ENCODE peak calls at places on chromosomes 4 and X, in six cellular contexts. B is choroid plexus epithelial cell, K is astrocyte of the spinal cord, F is pancreas, E is lower lobe of right lung, M is cardiac muscle cell. H is an unnamed sample.

GRCh38 chr4:112847781-112848180 is 201.7 kb upstream of the ANK2 start:
- DNase-seq in F (no peak), M (no peak), K (no peak), B (no peak), E (no peak), H (no peak)

GRCh38 chr4:178027796-178028195 is 585.6 kb upstream of the AGA start:
- DNase-seq in M (no peak), B (no peak), E (no peak), K (no peak), F (no peak), H (no peak)

GRCh38 chr4:36283912-36284465 is 2.6 kb downstream of the DTHD1 start:
- DNase-seq in F (no peak), B (no peak), M (no peak), K (no peak), E (no peak), H (no peak)

GRCh38 chrX:136219893-136220292 is 31.3 kb downstream of the MAP7D3 start:
- DNase-seq in F (no peak), M (no peak), K (no peak), E (no peak), B (no peak), H (no peak)

GRCh38 chrX:24659646-24660045 is 12.5 kb upstream of the PCYT1B start:
- DNase-seq in E (no peak), B (no peak), M (no peak), K (no peak), F (no peak), H (no peak)

GRCh38 chrX:153883163-153883843 is 2.7 kb downstream of the L1CAM start:
- DNase-seq in B (no peak), F (no peak), M (no peak), E (no peak), K (no peak), H (no peak)

GRCh38 chr4:2083116-2083825 is 24.1 kb downstream of the NAT8L start:
- DNase-seq in B (no peak), F (no peak), K (no peak), M (no peak), E (no peak), H (no peak)

GRCh38 chr4:78732332-78733104 is 43.6 kb upstream of the BMP2K start:
- DNase-seq in E (no peak), F (no peak), B (no peak), M (no peak), K (no peak), H (no peak)

GRCh38 chr4:38150766-38151165 is 190.6 kb downstream of the PTTG2 start:
- DNase-seq in M (peak), B (peak), F (no peak), E (no peak), K (no peak), H (no peak)

GRCh38 chr4:187478292-187479205 is 517.0 kb upstream of the ZFP42 start:
- DNase-seq in E (no peak), B (peak), K (peak), M (peak), F (no peak), H (no peak)

GRCh38 chr4:37762294-37763163 is 64.0 kb upstream of the PGM2 start:
- DNase-seq in E (no peak), B (peak), F (no peak), K (no peak), M (peak), H (peak)

GRCh38 chr4:6241062-6241845 is 28.4 kb upstream of the WFS1 start:
- DNase-seq in F (no peak), M (no peak), E (peak), K (no peak), B (no peak), H (no peak)

GRCh38 chr4:86544313-86544966 is 49.7 kb upstream of the PTPN13 start:
- DNase-seq in M (no peak), B (no peak), E (no peak), K (no peak), F (no peak), H (no peak)

GRCh38 chr4:53777244-53777984 is 186.1 kb upstream of the LNX1 start:
- DNase-seq in B (peak), F (no peak), E (no peak), M (peak), K (peak), H (no peak)

GRCh38 chr4:58953575-58953974 is 1843.4 kb upstream of the IGFBP7 start:
- DNase-seq in F (no peak), B (no peak), M (no peak), E (no peak), K (no peak), H (no peak)

GRCh38 chr4:20684852-20685763 is 15.2 kb upstream of the PACRGL start:
- DNase-seq in F (no peak), E (no peak), K (peak), M (peak), B (peak), H (peak)

GRCh38 chrX:135512508-135513139 is 7.8 kb upstream of the INTS6L start:
- DNase-seq in K (no peak), F (no peak), E (no peak), B (no peak), M (no peak), H (no peak)

GRCh38 chrX:130539721-130540321 is 138.0 kb downstream of the RBMX2 start:
- DNase-seq in B (peak), K (peak), E (peak), F (peak), M (peak), H (peak)

GRCh38 chr4:37584087-37584486 is 102.1 kb downstream of the RELL1 start:
- DNase-seq in K (no peak), B (no peak), E (no peak), M (no peak), F (no peak), H (no peak)

GRCh38 chrX:40539214-40540142 is 41.3 kb upstream of the ATP6AP2 start:
- DNase-seq in F (no peak), E (peak), M (peak), B (peak), K (peak), H (peak)

GRCh38 chr4:112714922-112715901 is 78.3 kb downstream of the LARP7 start:
- DNase-seq in E (no peak), B (no peak), K (no peak), F (no peak), M (no peak), H (no peak)

GRCh38 chrX:27671234-27671633 is 81.1 kb downstream of the DCAF8L2 start:
- DNase-seq in E (no peak), M (no peak), K (no peak), F (no peak), B (no peak), H (no peak)

GRCh38 chrX:132367984-132368383 is 120.9 kb downstream of the MBNL3 start:
- DNase-seq in K (no peak), B (no peak), E (no peak), M (no peak), F (no peak), H (no peak)

GRCh38 chr4:181952478-181952877 is 290.7 kb upstream of the TENM3 start:
- DNase-seq in B (peak), F (no peak), M (peak), E (no peak), K (peak), H (no peak)

GRCh38 chr4:188858696-188859095 is 719.5 kb downstream of the TRIML1 start:
- DNase-seq in M (no peak), F (no peak), E (no peak), K (no peak), B (no peak), H (no peak)

GRCh38 chrX:88397551-88397950 is 349.5 kb upstream of the CPXCR1 start:
- DNase-seq in K (no peak), F (no peak), E (no peak), M (no peak), B (no peak), H (no peak)

DNA sequence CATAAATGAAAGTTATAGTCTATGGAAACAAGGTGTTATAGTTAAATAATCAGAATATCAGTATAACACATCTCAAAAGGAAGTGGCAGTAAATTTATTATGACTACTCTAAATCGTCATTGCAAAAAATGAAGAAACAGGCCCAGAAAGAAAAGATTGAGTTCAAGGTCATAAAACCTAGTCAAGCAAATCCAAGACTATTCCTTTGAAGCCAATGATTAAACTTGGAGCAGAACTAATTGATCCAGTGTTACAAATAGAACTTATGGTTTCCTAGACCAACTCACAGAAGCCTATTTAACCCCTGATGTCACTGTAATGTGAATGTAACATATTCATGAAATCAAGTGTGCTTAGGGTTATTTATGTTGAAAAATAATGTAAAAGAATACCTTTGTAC is 1.9 kb downstream of the FAM199X start:
- DNase-seq in B (no peak), M (no peak), E (no peak), K (no peak), F (no peak), H (no peak)
- H3K4me3 ChIP-seq in B (peak), M (peak), E (no peak), K (no peak), F (no peak), H (no peak)

DNA sequence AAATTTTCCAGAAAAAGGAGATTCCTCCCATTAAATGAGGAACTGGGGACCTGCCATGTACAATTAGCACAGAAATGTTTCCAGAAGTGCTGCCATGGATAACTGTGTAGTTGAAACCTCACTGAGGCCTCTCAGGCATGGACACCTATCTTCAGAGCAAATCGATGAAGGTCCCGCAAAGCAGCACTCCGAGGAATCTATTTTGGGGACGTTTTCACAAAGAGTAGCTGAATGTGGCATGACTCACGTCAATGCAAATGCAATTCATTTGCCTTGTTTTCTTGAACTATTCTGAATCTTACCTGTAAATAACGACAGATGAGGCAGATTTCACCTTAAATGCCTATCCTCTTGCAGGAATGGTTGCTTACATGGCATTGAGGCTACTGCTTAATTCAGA is 87.1 kb upstream of the STS start:
- DNase-seq in M (no peak), K (no peak), F (no peak), B (no peak), E (no peak), H (no peak)
- H3K4me3 ChIP-seq in M (no peak), K (no peak), F (no peak), B (no peak), E (no peak), H (no peak)

DNA sequence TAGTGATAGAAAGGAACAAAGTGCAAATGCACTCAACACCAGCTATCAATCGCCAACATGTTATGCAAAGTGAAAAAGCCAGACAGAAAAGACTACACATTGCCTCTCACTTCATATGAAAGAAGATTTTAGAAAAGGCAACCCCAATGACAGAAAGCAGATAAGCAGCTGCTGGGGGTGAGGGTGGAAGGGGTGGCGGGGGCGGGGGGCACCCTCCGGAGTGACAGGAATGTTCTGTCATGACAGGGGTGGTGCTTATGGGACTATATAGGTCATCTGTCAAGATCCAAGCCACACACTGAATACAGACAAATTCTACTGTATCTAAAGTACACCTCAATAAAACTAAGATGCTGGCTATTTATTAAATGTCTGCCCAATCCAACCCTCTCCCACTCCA is 10.7 kb downstream of the WDR1 start:
- DNase-seq in B (no peak), M (no peak), F (no peak), K (no peak), E (no peak), H (no peak)
- H3K4me3 ChIP-seq in B (peak), M (no peak), F (no peak), K (no peak), E (no peak), H (no peak)

DNA sequence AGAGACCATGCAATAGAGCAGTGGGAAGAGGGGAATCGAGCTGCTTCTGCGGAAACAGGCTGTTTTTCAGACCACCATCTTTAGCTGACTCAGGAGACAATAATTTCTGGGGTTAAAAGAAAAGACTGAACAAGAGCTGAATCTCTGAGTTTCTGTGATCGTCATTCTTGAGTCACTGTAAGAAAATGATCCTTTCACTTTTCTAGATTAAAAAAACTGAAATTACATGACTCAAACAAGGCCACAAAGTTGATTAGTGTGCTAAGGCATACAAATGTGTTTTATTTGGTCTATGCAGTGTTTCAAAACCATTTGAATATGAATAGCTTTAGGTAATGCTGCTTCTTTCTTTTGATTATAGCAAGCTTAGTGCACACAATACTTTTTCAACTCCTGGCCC is 194.4 kb upstream of the RPL34 start:
- DNase-seq in M (peak), B (peak), F (no peak), E (no peak), K (peak), H (no peak)
- H3K4me3 ChIP-seq in M (no peak), B (peak), F (no peak), E (no peak), K (no peak), H (no peak)

GRCh38 chr4:52750213-52750612 is 1.0 kb downstream of the ERVMER34-1 start:
- DNase-seq in F (no peak), M (no peak), K (no peak), E (no peak), B (no peak), H (no peak)
- H3K4me3 ChIP-seq in F (no peak), M (no peak), K (no peak), E (no peak), B (no peak), H (no peak)

DNA sequence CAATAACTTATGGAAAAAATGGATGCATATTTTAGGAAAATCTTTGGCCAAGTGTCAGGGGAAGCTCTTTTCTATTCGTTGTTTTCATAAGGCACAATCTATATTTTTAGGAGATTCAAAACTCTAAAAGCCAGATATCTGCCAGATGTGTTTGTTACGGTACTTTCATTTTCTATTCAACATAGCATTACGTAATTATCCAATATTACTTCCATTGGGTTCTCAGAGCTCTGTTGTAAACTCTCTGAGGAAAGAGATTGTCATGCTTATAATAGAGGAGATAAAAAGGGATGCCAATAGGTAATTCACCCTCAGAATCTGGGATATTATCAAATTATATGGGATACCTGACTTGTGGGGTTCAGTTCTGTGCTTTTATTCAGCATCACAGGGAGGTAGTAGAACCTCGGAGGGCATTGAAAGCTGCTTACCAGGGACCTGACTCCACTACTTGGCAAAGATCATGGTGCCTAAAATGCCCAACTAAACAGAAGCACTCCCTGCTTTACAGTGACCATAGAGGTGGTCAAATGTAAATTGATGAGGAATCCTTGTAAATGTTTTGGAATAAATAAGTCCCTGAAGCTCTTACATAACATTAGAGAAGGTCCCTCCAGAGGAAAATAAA is 32.9 kb upstream of the GC start:
- DNase-seq in M (no peak), E (no peak), B (no peak), K (no peak), F (no peak), H (no peak)
- H3K4me3 ChIP-seq in M (no peak), E (no peak), B (no peak), K (no peak), F (no peak), H (no peak)

GRCh38 chr4:153573221-153573620 is 107.1 kb downstream of the TMEM131L start:
- DNase-seq in F (peak), M (no peak), E (no peak), B (no peak), K (no peak), H (no peak)
- H3K4me3 ChIP-seq in F (no peak), M (no peak), E (no peak), B (no peak), K (no peak), H (no peak)

DNA sequence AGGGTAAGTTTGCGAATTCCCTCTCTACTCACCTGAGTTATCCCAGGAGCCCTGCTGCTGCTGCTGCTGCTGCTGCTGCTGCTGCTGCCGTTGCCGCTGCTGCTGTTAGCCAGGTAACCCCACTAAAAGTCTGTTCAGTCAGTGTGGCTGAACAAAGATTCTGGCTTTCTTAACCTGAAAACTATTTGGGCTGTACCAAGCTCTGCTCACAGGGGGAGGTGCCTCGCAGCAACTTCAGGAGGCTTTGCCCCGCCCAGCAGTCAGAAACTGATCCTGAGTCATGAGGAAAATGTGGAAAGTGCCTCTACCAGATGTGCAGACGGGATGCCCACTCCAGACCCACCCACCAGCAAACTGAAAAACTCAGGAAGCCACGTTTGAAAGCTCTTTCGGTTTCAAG is at the start of gene CAPN6:
- DNase-seq in B (peak), F (peak), M (peak), E (no peak), K (no peak), H (peak)
- H3K4me3 ChIP-seq in B (no peak), F (no peak), M (no peak), E (no peak), K (no peak), H (no peak)